ENCODE peak calls at places on chromosomes 13 and 19, in seven cellular contexts. One of them, this sample, is unnamed.

GRCh38 chr19:11286312-11286974 is 9.5 kb upstream of the TSPAN16 start:
- DNase-seq in PC-3: no peak
- DNase-seq in neural progenitor cell: no peak
- DNase-seq in hepatocyte: no peak
- DNase-seq in HCT116: no peak
- DNase-seq in GM23248: peak
- DNase-seq in GM23338: no peak
- DNase-seq in this sample: no peak

GRCh38 chr19:50172726-50173125 is 9.6 kb upstream of the IZUMO2 start:
- DNase-seq in GM23248: no peak
- DNase-seq in HCT116: no peak
- DNase-seq in neural progenitor cell: no peak
- DNase-seq in PC-3: no peak
- DNase-seq in hepatocyte: no peak
- DNase-seq in GM23338: no peak
- DNase-seq in this sample: no peak

GRCh38 chr13:23574421-23574820 is 4.2 kb downstream of the TNFRSF19 start:
- DNase-seq in neural progenitor cell: no peak
- DNase-seq in GM23338: no peak
- DNase-seq in HCT116: no peak
- DNase-seq in hepatocyte: no peak
- DNase-seq in GM23248: no peak
- DNase-seq in PC-3: no peak
- DNase-seq in this sample: no peak

GRCh38 chr13:72839831-72840426 is 58.0 kb downstream of the PIBF1 start:
- DNase-seq in PC-3: peak
- DNase-seq in hepatocyte: peak
- DNase-seq in neural progenitor cell: peak
- DNase-seq in GM23248: peak
- DNase-seq in GM23338: peak
- DNase-seq in HCT116: peak
- DNase-seq in this sample: peak

GRCh38 chr13:65028101-65028500 is 2202.0 kb downstream of the PCDH9 start:
- DNase-seq in neural progenitor cell: no peak
- DNase-seq in GM23248: no peak
- DNase-seq in hepatocyte: no peak
- DNase-seq in GM23338: no peak
- DNase-seq in PC-3: no peak
- DNase-seq in HCT116: no peak
- DNase-seq in this sample: no peak

GRCh38 chr13:75621147-75621546 is 15.0 kb upstream of the LMO7 start:
- DNase-seq in PC-3: peak
- DNase-seq in GM23248: peak
- DNase-seq in HCT116: no peak
- DNase-seq in GM23338: no peak
- DNase-seq in neural progenitor cell: no peak
- DNase-seq in hepatocyte: no peak
- DNase-seq in this sample: no peak

GRCh38 chr19:7874080-7874856 is at the start of gene PRR36:
- DNase-seq in GM23248: no peak
- DNase-seq in hepatocyte: peak
- DNase-seq in PC-3: peak
- DNase-seq in HCT116: no peak
- DNase-seq in neural progenitor cell: peak
- DNase-seq in GM23338: peak
- DNase-seq in this sample: no peak

GRCh38 chr13:31209172-31209818 is 9.5 kb downstream of the B3GLCT start:
- DNase-seq in PC-3: no peak
- DNase-seq in GM23248: peak
- DNase-seq in GM23338: peak
- DNase-seq in HCT116: no peak
- DNase-seq in hepatocyte: peak
- DNase-seq in neural progenitor cell: peak
- DNase-seq in this sample: no peak

GRCh38 chr13:67296511-67296910 is 66.4 kb upstream of the PCDH9 start:
- DNase-seq in GM23248: peak
- DNase-seq in neural progenitor cell: no peak
- DNase-seq in PC-3: peak
- DNase-seq in hepatocyte: no peak
- DNase-seq in GM23338: no peak
- DNase-seq in HCT116: no peak
- DNase-seq in this sample: no peak

GRCh38 chr13:97367016-97367415 is 67.0 kb upstream of the RAP2A start:
- DNase-seq in HCT116: no peak
- DNase-seq in neural progenitor cell: no peak
- DNase-seq in GM23338: no peak
- DNase-seq in hepatocyte: no peak
- DNase-seq in GM23248: peak
- DNase-seq in PC-3: no peak
- DNase-seq in this sample: no peak

GRCh38 chr19:46296722-46297431 is at the start of gene HIF3A:
- DNase-seq in GM23248: peak
- DNase-seq in neural progenitor cell: peak
- DNase-seq in GM23338: peak
- DNase-seq in PC-3: no peak
- DNase-seq in hepatocyte: peak
- DNase-seq in HCT116: no peak
- DNase-seq in this sample: no peak

GRCh38 chr19:39416626-39417120 is 4.2 kb downstream of the PLEKHG2 start:
- DNase-seq in GM23338: no peak
- DNase-seq in PC-3: no peak
- DNase-seq in HCT116: no peak
- DNase-seq in hepatocyte: no peak
- DNase-seq in neural progenitor cell: peak
- DNase-seq in GM23248: no peak
- DNase-seq in this sample: no peak

GRCh38 chr13:59607780-59608233 is 555.9 kb downstream of the DIAPH3 start:
- DNase-seq in HCT116: no peak
- DNase-seq in neural progenitor cell: no peak
- DNase-seq in GM23338: no peak
- DNase-seq in PC-3: no peak
- DNase-seq in GM23248: no peak
- DNase-seq in hepatocyte: no peak
- DNase-seq in this sample: no peak

GRCh38 chr19:58480831-58481230 is 4.7 kb downstream of the ZNF446 start:
- DNase-seq in PC-3: no peak
- DNase-seq in GM23248: no peak
- DNase-seq in HCT116: no peak
- DNase-seq in GM23338: no peak
- DNase-seq in neural progenitor cell: no peak
- DNase-seq in hepatocyte: no peak
- DNase-seq in this sample: no peak

GRCh38 chr13:19634129-19634740 is 776 bp downstream of the MPHOSPH8 start:
- DNase-seq in PC-3: peak
- DNase-seq in GM23338: peak
- DNase-seq in HCT116: no peak
- DNase-seq in hepatocyte: peak
- DNase-seq in neural progenitor cell: peak
- DNase-seq in GM23248: peak
- DNase-seq in this sample: peak

GRCh38 chr13:106311004-106311403 is 224.5 kb downstream of the EFNB2 start:
- DNase-seq in GM23338: no peak
- DNase-seq in GM23248: no peak
- DNase-seq in PC-3: no peak
- DNase-seq in HCT116: no peak
- DNase-seq in neural progenitor cell: no peak
- DNase-seq in hepatocyte: no peak
- DNase-seq in this sample: no peak
- TF ChIP-seq EZH2phosphoT487 in GM23338: no peak
- TF ChIP-seq EZH2phosphoT487 in GM23248: no peak
- TF ChIP-seq EZH2phosphoT487 in PC-3: no peak
- TF ChIP-seq EZH2phosphoT487 in HCT116: no peak
- TF ChIP-seq EZH2phosphoT487 in neural progenitor cell: no peak
- TF ChIP-seq EZH2phosphoT487 in hepatocyte: no peak
- TF ChIP-seq EZH2phosphoT487 in this sample: no peak

GRCh38 chr19:41940443-41941409 is 12.5 kb upstream of the ERFL start:
- DNase-seq in GM23338: peak
- DNase-seq in GM23248: peak
- DNase-seq in hepatocyte: no peak
- DNase-seq in HCT116: no peak
- DNase-seq in neural progenitor cell: no peak
- DNase-seq in PC-3: no peak
- DNase-seq in this sample: no peak
- TF ChIP-seq EZH2 in GM23338: peak
- TF ChIP-seq EZH2 in GM23248: no peak
- TF ChIP-seq EZH2 in hepatocyte: no peak
- TF ChIP-seq EZH2 in HCT116: no peak
- TF ChIP-seq EZH2 in neural progenitor cell: peak
- TF ChIP-seq EZH2 in PC-3: no peak
- TF ChIP-seq EZH2 in this sample: no peak

GRCh38 chr19:45243144-45243732 is 2.0 kb downstream of the EXOC3L2 start:
- DNase-seq in GM23338: no peak
- DNase-seq in neural progenitor cell: no peak
- DNase-seq in PC-3: no peak
- DNase-seq in HCT116: no peak
- DNase-seq in GM23248: no peak
- DNase-seq in hepatocyte: no peak
- DNase-seq in this sample: no peak
- TF ChIP-seq EZH2phosphoT487 in GM23338: no peak
- TF ChIP-seq EZH2phosphoT487 in neural progenitor cell: no peak
- TF ChIP-seq EZH2phosphoT487 in PC-3: no peak
- TF ChIP-seq EZH2phosphoT487 in HCT116: no peak
- TF ChIP-seq EZH2phosphoT487 in GM23248: no peak
- TF ChIP-seq EZH2phosphoT487 in hepatocyte: no peak
- TF ChIP-seq EZH2phosphoT487 in this sample: no peak

GRCh38 chr13:95480131-95480545 is 72.4 kb upstream of the CLDN10 start:
- DNase-seq in GM23338: no peak
- DNase-seq in GM23248: no peak
- DNase-seq in hepatocyte: no peak
- DNase-seq in neural progenitor cell: no peak
- DNase-seq in HCT116: no peak
- DNase-seq in PC-3: no peak
- DNase-seq in this sample: no peak
- TF ChIP-seq EZH2 in GM23338: no peak
- TF ChIP-seq EZH2 in GM23248: no peak
- TF ChIP-seq EZH2 in hepatocyte: no peak
- TF ChIP-seq EZH2 in neural progenitor cell: no peak
- TF ChIP-seq EZH2 in HCT116: no peak
- TF ChIP-seq EZH2 in PC-3: no peak
- TF ChIP-seq EZH2 in this sample: no peak

DNA sequence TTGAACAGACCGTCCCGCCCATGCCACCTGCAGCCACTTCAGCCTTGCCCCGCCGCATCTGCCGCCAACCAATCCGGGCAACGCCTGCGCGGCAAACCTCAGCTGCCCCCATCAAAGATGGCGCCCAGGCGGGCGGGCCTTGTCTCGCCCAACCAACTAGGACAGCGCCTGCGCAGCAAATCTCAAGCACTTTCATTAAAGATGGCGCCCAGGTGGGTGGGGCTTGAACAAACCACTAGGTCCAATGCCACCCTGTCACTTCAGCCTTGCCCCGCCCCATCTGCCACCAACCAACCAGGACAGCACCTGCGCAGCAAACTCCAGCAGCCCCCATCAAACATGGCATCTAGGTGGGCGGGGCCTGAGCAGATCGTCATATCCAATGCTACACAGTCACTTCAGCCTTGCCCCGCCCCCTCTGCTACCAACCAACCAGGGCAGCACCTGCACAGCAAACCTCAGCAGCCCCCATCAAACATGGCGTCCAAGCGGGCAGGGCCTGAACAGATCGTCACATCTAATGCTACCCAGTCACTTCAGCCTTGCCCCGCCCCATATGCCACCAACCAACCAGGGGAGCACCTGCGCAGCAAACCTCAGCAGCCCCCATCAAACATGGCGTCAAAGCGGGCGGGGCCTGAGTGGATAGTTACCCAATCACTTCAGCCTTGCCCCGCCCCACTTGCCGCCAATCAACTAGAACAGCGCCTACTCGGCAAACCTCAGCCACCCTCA is 1.4 kb downstream of the PEG3 start:
- DNase-seq in HCT116: no peak
- DNase-seq in GM23248: peak
- DNase-seq in PC-3: peak
- DNase-seq in GM23338: no peak
- DNase-seq in hepatocyte: no peak
- DNase-seq in neural progenitor cell: no peak
- DNase-seq in this sample: no peak
- TF ChIP-seq EZH2phosphoT487 in HCT116: no peak
- TF ChIP-seq EZH2phosphoT487 in GM23248: no peak
- TF ChIP-seq EZH2phosphoT487 in PC-3: no peak
- TF ChIP-seq EZH2phosphoT487 in GM23338: no peak
- TF ChIP-seq EZH2phosphoT487 in hepatocyte: no peak
- TF ChIP-seq EZH2phosphoT487 in neural progenitor cell: no peak
- TF ChIP-seq EZH2phosphoT487 in this sample: no peak

GRCh38 chr19:16041571-16042386 is 34.5 kb upstream of the TPM4 start:
- DNase-seq in HCT116: peak
- DNase-seq in GM23338: peak
- DNase-seq in GM23248: peak
- DNase-seq in hepatocyte: peak
- DNase-seq in PC-3: peak
- DNase-seq in neural progenitor cell: peak
- DNase-seq in this sample: peak

GRCh38 chr19:16042533-16043085 is 33.7 kb upstream of the TPM4 start:
- DNase-seq in HCT116: no peak
- DNase-seq in hepatocyte: no peak
- DNase-seq in GM23248: no peak
- DNase-seq in GM23338: no peak
- DNase-seq in PC-3: peak
- DNase-seq in neural progenitor cell: no peak
- DNase-seq in this sample: no peak

GRCh38 chr19:16045171-16045570 is 31.1 kb upstream of the TPM4 start:
- DNase-seq in neural progenitor cell: no peak
- DNase-seq in hepatocyte: no peak
- DNase-seq in GM23248: no peak
- DNase-seq in PC-3: no peak
- DNase-seq in GM23338: no peak
- DNase-seq in HCT116: no peak
- DNase-seq in this sample: no peak

GRCh38 chr19:16044746-16045145 is 31.5 kb upstream of the TPM4 start:
- DNase-seq in hepatocyte: no peak
- DNase-seq in neural progenitor cell: no peak
- DNase-seq in GM23338: no peak
- DNase-seq in PC-3: no peak
- DNase-seq in HCT116: no peak
- DNase-seq in GM23248: no peak
- DNase-seq in this sample: no peak

DNA sequence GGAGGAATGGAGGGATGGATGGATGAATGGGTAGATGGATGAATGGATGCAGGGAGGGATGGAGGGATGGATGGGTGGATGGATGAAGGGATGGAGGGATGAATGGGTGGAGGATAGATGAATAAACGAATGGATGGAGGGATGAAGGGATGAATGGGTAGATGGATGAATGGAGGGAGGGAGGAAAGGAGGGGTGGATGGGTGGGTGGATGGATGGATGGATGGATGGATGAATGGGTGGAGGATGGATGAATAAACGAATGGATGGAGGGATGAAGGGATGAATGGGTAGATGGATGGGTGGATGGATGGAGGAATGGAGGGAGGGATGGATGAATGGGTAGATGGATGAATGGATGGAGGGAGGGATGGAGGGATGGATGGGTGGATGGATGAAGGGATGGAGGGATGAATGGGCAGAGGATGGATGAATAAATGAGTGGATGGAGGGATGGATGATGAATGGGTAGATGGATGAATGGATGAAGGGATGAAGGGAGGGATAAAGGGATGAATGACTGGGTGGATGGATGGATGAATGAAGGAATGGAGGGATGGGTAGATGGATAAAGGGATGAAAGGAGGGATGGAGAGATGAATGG is 33.0 kb upstream of the TPM4 start:
- DNase-seq in PC-3: no peak
- DNase-seq in HCT116: no peak
- DNase-seq in neural progenitor cell: no peak
- DNase-seq in hepatocyte: no peak
- DNase-seq in GM23338: no peak
- DNase-seq in GM23248: no peak
- DNase-seq in this sample: no peak
- TF ChIP-seq EZH2 in PC-3: no peak
- TF ChIP-seq EZH2 in HCT116: no peak
- TF ChIP-seq EZH2 in neural progenitor cell: no peak
- TF ChIP-seq EZH2 in hepatocyte: no peak
- TF ChIP-seq EZH2 in GM23338: no peak
- TF ChIP-seq EZH2 in GM23248: no peak
- TF ChIP-seq EZH2 in this sample: no peak

This sample was measured in MM.1S.